ENCODE peak calls at places on chromosomes 1 and 21, in six cellular contexts. Y is GM20000, R is nephron progenitor cell, J is epithelial cell of esophagus, I is A673, P is ovary. D is an unnamed sample.

GRCh38 chr1:228037401-228038386 is 30.9 kb downstream of the WNT3A start:
- DNase-seq in Y (peak), R (peak), J (peak), I (peak), P (peak), D (peak)

GRCh38 chr1:200890818-200891773 is 3.6 kb upstream of the INAVA start:
- DNase-seq in Y (peak), R (peak), J (peak), I (peak), P (no peak), D (peak)

GRCh38 chr1:60596791-60597748 is 485.3 kb upstream of the NFIA start:
- DNase-seq in Y (no peak), R (no peak), J (peak), I (no peak), P (no peak), D (no peak)

GRCh38 chr1:158586942-158587341 is 7.2 kb upstream of the OR10X1 start:
- DNase-seq in Y (no peak), R (no peak), J (no peak), I (no peak), P (no peak), D (no peak)

GRCh38 chr1:43573066-43573799 is 42.5 kb downstream of the PTPRF start:
- DNase-seq in Y (no peak), R (no peak), J (no peak), I (no peak), P (no peak), D (no peak)

GRCh38 chr1:18531503-18531845 is 50.7 kb downstream of the KLHDC7A start:
- DNase-seq in Y (no peak), R (no peak), J (no peak), I (no peak), P (no peak), D (no peak)

GRCh38 chr1:213988639-213989070 is 882 bp downstream of the PROX1 start:
- DNase-seq in Y (peak), R (peak), J (no peak), I (no peak), P (peak), D (peak)

GRCh38 chr1:215473943-215474342 is 93.2 kb upstream of the KCTD3 start:
- DNase-seq in Y (no peak), R (no peak), J (no peak), I (no peak), P (no peak), D (no peak)

GRCh38 chr1:147171399-147172167 is 687 bp downstream of the PRKAB2 start:
- DNase-seq in Y (peak), R (no peak), J (peak), I (peak), P (no peak), D (no peak)

DNA sequence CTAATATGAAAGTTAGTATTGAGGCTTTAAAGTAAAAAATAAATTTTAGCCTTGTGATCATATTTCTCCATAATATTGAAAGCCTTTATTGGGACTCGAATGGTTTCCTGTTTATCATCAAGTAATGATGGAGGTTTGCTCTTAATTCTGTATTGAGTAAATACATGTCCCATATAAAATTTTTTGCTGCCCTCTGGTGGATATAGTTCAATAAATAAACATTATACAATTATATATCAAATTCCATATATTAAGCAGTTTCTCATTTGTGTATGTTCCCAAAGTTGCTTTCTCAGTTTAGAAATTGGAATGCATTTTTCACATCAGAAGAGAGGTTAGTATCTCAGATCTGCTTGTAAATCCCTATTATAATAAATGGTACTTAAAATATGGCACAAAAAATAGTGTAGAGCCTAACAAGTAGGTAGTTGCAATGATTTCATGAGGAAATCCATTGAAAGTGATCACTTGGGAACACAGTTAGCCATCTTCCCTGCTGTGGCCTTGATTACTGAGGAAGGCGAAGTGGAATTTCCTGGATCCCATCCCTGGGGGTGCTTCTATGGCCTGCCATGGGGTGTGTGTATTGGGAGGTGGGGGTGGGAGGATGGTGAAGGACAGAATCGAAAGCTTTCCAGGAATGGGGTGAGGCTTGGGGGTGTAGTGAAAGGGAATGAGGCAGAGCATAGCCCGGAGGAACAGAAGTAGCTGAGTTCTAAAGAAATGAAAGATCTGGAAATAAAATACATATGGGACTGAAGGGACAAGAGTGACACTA is 84.1 kb upstream of the C21orf91 start:
- DNase-seq in Y (peak), R (no peak), J (peak), I (peak), P (no peak), D (peak)
- TF ChIP-seq CTCF in Y (no peak), R (no peak), J (peak), I (peak), P (no peak), D (peak)

DNA sequence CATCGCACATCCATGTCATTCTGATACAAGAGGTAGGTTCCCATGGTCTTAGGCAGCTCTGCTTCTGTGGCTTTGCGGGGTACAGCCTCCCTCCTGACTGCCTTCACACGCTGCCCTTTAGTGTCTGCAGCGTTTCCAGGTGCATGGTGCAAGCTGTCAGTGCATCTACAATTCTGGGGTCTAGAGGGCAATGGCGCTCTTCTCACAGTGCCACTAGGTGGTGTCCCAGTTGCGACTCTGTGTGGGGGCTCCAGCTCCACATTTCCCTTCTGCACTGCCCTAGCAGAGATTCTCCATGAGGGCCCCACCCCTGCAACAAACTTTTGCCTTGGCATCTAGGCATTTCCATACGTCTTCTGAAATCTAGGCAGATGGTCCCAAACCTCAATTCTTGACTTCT is 138.2 kb upstream of the BRINP3 start:
- DNase-seq in Y (no peak), R (no peak), J (no peak), I (no peak), P (no peak), D (no peak)
- TF ChIP-seq CTCF in Y (no peak), R (no peak), J (no peak), I (peak), P (no peak), D (no peak)

DNA sequence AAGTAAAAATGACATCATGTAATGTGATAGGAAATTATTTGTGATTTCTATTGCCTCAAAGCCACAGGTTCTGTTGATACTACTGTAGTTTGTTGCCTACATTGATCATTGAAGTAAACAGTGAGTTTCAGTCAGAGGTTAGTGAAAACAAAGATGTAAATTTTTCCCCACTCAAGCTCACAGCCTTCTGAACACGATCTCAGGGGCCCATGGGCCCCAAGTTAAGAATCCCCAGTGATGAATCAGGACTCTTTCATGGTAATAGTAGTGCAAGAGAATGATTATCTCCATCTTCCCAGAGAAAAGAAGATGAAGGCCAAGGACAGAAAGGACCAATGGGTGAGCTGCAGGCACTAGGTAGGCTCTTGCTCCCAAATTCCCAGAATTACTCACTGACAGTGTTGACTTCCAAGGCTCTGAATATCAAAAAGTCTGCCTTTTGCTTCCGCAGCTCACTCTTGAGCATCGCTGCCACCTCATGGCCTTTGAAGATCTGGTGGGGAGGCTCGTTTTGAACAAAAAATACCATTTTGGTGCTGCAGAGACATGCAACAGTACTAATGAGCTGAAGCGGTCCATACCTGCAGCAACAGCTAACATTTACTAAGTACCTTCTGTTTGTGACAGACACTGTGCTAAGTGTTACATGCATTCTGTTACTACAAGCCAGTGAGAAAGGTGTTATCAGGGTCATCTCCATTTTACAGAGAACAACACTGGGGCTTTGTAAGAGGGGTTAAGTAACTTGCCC is 113.3 kb downstream of the KIAA0319L start:
- DNase-seq in Y (no peak), R (no peak), J (no peak), I (peak), P (no peak), D (no peak)
- TF ChIP-seq CTCF in Y (no peak), R (no peak), J (no peak), I (peak), P (no peak), D (peak)

DNA sequence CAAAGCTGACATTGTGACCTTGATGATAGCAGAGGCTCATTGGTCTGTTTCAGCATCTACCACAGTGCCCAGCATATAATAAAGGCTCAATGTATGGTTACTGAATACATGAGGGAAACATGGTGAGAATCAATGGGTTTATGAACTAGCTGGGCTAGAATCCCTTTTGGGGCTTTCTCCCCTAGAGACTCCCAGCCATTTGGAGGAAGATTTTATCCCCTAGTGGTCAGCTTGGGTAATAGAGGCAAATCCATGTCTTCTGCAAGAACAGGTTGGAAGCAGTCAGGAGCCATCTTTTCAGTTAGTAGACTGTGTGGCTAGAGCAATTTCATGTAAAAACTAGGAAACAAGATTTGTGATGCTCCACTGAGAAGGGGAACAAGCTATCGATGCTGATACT is 15.8 kb upstream of the REG4 start:
- DNase-seq in Y (peak), R (no peak), J (peak), I (peak), P (no peak), D (no peak)
- TF ChIP-seq CTCF in Y (no peak), R (peak), J (peak), I (peak), P (no peak), D (no peak)

DNA sequence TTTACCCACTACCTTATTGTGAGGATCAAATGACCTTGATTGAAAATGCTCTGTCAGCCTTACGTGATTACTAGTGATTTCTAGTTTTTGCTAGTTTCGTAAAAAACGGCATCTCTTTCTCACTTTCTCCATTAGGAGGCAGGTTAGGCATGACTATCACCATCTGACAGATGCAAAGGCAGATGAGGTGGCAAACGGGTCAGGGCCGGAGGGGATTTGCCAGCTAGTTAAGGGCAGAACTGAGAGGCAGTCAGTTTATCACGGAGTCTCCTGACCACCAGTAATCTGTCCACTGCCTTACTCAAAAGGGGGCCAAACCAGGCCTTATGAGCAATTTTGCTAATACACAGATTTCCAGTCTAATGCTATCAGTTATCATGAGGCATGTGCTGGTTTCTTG is 159.3 kb downstream of the TSEN15 start:
- DNase-seq in Y (no peak), R (no peak), J (no peak), I (no peak), P (no peak), D (no peak)
- TF ChIP-seq CTCF in Y (no peak), R (no peak), J (no peak), I (peak), P (no peak), D (no peak)

GRCh38 chr1:21669287-21670058 is at the start of gene RAP1GAP:
- DNase-seq in Y (peak), R (peak), J (peak), I (peak), P (no peak), D (peak)

GRCh38 chr1:21667348-21668231 is 1.6 kb downstream of the RAP1GAP start:
- DNase-seq in Y (peak), R (no peak), J (no peak), I (no peak), P (no peak), D (no peak)

GRCh38 chr1:21666572-21667320 is 2.4 kb downstream of the RAP1GAP start:
- DNase-seq in Y (no peak), R (no peak), J (no peak), I (no peak), P (no peak), D (no peak)

GRCh38 chr1:21669033-21669286 is 197 bp downstream of the RAP1GAP start:
- DNase-seq in Y (no peak), R (no peak), J (no peak), I (no peak), P (no peak), D (no peak)

DNA sequence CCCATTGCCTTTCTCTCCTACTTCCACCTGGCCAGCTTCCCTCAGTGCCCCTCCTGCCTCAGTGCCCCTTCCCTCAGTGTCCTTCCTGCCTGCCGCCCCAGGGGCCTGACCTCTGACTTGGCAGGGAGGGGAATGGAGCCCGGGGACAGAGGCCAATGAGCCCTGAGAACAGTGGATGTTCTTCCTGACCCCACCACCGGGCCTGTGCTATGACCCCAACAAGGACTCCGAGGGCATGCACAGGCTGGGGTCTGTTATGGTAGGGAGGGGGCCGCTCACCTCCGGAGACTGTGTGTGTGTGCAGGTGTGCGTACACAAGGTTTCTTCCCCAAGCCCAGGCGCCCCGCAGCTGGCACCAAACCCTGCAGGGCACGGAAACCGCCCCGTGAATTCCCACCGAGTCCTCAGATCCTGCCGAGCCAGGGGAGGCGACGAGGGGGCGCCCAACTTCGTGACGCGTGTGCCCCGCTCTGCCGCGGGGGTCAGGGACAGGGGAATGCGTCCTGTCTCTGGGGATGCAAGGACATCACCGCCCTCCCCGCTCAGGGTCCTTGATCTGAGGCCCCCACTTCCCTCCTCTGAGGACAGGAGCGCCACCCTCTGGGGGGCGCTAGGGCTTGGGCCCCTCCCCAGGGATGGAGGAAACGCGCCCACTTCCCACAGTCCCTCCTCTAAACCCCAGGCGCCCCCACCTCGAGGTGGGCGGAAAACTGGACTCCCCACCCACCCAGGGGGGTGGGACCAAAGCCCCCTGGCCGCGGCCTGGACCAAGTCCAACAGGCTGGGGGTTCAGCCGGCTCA is 725 bp downstream of the RAP1GAP start:
- DNase-seq in Y (peak), R (no peak), J (no peak), I (no peak), P (no peak), D (peak)
- TF ChIP-seq CTCF in Y (no peak), R (no peak), J (no peak), I (peak), P (no peak), D (no peak)

GRCh38 chr1:239893127-239893731 is 198.5 kb upstream of the FMN2 start:
- DNase-seq in Y (no peak), R (no peak), J (peak), I (no peak), P (no peak), D (no peak)
- TF ChIP-seq CTCF in Y (no peak), R (no peak), J (no peak), I (no peak), P (no peak), D (no peak)

GRCh38 chr1:108200627-108201106 is 524 bp upstream of the SLC25A24 start:
- DNase-seq in Y (peak), R (peak), J (peak), I (peak), P (no peak), D (peak)
- TF ChIP-seq CTCF in Y (no peak), R (no peak), J (peak), I (peak), P (no peak), D (no peak)

DNA sequence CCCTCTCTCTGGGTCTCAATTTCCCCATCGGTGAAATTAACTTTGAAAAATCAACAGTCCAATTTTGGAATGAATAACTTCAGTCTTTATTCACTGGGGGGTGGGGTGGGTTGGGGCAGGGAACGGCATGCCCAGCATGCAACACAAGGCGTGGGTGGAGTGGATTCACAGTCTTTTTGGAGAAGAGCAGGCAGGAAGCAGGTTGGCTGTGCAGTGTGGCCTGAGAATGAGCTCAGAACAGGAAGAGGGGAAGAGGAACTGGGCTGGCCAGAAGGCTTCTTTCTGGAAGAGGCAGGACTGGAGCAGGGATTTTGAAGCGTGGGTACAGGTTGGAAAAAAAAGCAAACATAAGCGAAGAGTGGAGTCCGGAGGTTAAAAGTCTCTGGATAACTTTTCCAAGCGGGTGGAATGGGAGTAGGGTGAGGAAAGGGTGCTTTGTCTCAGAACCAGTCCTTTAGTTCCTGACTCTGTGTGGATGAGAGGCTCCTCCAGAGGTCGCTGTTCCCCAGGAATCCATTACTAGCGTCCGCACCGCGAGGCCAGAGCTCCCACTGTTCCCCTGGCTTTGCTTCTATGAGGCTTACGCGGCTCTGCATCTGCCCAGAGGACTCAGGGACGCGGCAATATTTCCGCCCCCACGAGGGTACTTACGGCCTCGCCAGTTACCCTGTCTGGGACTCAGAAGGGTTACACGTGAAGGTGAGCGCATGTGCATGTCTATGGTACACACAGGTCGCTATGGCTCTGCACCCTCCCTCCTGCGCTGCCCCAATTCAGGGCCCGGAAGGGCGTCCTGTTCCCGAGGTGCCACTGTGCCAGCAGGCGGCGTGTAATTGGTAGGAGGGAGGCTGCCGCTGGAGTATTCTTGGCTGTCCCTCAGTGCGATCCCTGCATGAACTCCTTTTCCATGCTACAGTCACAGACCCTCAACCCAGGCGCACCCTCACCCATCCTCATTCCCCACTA is 5.5 kb upstream of the FOXD2 start:
- DNase-seq in Y (peak), R (peak), J (peak), I (peak), P (peak), D (peak)
- TF ChIP-seq CTCF in Y (peak), R (peak), J (peak), I (peak), P (peak), D (peak)

D was measured in GM13976.